ENCODE peak calls at places on chromosomes 7 and 10, in four cellular contexts. One of them, this sample, is unnamed.
A peak's percentile ranks its signal among the peaks of the same experiment; 100 is the strongest.

GRCh38 chr10:99685232-99686041 is 26.1 kb downstream of the ENTPD7 start:
- DNase-seq in fibroblast of mammary gland: no peak
- DNase-seq in foreskin fibroblast: no peak
- DNase-seq in breast epithelium: no peak
- DNase-seq in this sample: peak; percentile 45

GRCh38 chr7:7996568-7996967 is 28.0 kb downstream of the GLCCI1 start:
- DNase-seq in fibroblast of mammary gland: peak; percentile 59
- DNase-seq in foreskin fibroblast: peak; percentile 34
- DNase-seq in breast epithelium: no peak
- DNase-seq in this sample: peak; percentile 63

GRCh38 chr10:68812420-68812819 is 14.9 kb upstream of the STOX1 start:
- DNase-seq in fibroblast of mammary gland: no peak
- DNase-seq in foreskin fibroblast: no peak
- DNase-seq in breast epithelium: no peak
- DNase-seq in this sample: no peak

GRCh38 chr10:79148452-79149344 is 79.9 kb downstream of the ZMIZ1 start:
- DNase-seq in fibroblast of mammary gland: peak; percentile 76
- DNase-seq in foreskin fibroblast: peak; percentile 81
- DNase-seq in breast epithelium: no peak
- DNase-seq in this sample: no peak

GRCh38 chr7:70696139-70696782 is 435.7 kb upstream of the GALNT17 start:
- DNase-seq in fibroblast of mammary gland: peak; percentile 61
- DNase-seq in foreskin fibroblast: no peak
- DNase-seq in breast epithelium: no peak
- DNase-seq in this sample: peak; percentile 60

GRCh38 chr7:120089968-120090367 is 183.0 kb upstream of the KCND2 start:
- DNase-seq in fibroblast of mammary gland: peak; percentile 42
- DNase-seq in foreskin fibroblast: peak; percentile 5
- DNase-seq in breast epithelium: no peak
- DNase-seq in this sample: peak; percentile 31

GRCh38 chr7:9029671-9030070 is 596.3 kb downstream of the NXPH1 start:
- DNase-seq in fibroblast of mammary gland: no peak
- DNase-seq in foreskin fibroblast: no peak
- DNase-seq in breast epithelium: no peak
- DNase-seq in this sample: no peak

GRCh38 chr7:55521543-55522267 is 50.6 kb downstream of the VOPP1 start:
- DNase-seq in fibroblast of mammary gland: no peak
- DNase-seq in foreskin fibroblast: no peak
- DNase-seq in breast epithelium: no peak
- DNase-seq in this sample: no peak

GRCh38 chr7:156942708-156943090 is 6.8 kb upstream of the NOM1 start:
- DNase-seq in fibroblast of mammary gland: no peak
- DNase-seq in foreskin fibroblast: peak; percentile 13
- DNase-seq in breast epithelium: no peak
- DNase-seq in this sample: no peak

DNA sequence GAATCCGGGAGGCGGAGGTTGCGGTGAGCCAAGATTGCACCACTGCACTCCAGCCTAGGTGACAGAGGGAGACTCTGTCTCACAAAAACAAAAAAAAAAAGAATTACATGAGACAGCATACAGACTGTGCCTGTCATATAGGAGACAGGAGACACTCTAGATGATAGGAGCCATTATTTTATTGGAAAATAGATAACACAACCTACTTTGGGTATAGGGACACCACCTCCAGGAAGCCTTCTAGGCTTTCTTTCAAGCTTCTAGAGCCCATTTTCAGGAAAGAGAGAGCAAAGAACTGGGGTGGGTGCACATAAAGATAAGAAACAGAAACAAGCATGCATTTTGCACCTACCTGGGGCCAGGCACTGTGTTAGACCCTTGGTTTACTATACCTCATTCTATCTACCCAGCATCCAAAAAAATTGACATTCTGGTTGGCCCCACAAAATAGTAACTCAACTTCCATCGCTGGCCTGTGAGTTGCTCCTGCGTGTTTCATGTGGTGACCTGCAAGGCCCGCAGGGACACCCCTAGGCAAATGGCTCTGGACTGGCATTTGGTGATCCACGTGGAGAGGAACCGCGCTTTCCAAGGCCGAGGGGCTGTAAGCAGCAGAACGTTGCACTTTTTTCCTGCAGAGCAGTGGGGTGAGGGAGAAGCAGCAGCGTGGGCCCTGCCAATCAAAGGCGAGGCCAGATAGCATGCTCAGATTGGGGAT is 57.1 kb upstream of the CACUL1 start:
- DNase-seq in fibroblast of mammary gland: no peak
- DNase-seq in foreskin fibroblast: no peak
- DNase-seq in breast epithelium: no peak
- DNase-seq in this sample: no peak
- H3K4me3 ChIP-seq in fibroblast of mammary gland: no peak overlapping the region
- H3K4me3 ChIP-seq in foreskin fibroblast: no peak overlapping the region
- H3K4me3 ChIP-seq in breast epithelium: no peak overlapping the region
- H3K4me3 ChIP-seq in this sample: no peak overlapping the region

GRCh38 chr7:52917982-52918578 is 117.4 kb upstream of the POM121L12 start:
- DNase-seq in fibroblast of mammary gland: no peak
- DNase-seq in foreskin fibroblast: no peak
- DNase-seq in breast epithelium: no peak
- DNase-seq in this sample: no peak
- TF ChIP-seq CTCF in fibroblast of mammary gland: no peak
- TF ChIP-seq CTCF in foreskin fibroblast: no peak
- TF ChIP-seq CTCF in breast epithelium: no peak
- TF ChIP-seq CTCF in this sample: peak; percentile 6

GRCh38 chr7:80604436-80604835 is 34.0 kb upstream of the CD36 start:
- DNase-seq in fibroblast of mammary gland: no peak
- DNase-seq in foreskin fibroblast: no peak
- DNase-seq in breast epithelium: no peak
- DNase-seq in this sample: no peak

GRCh38 chr7:80608292-80608691 is 30.1 kb upstream of the CD36 start:
- DNase-seq in fibroblast of mammary gland: no peak
- DNase-seq in foreskin fibroblast: no peak
- DNase-seq in breast epithelium: no peak
- DNase-seq in this sample: no peak

GRCh38 chr7:80602007-80602406 is 36.4 kb upstream of the CD36 start:
- DNase-seq in fibroblast of mammary gland: no peak
- DNase-seq in foreskin fibroblast: no peak
- DNase-seq in breast epithelium: no peak
- DNase-seq in this sample: no peak

GRCh38 chr7:80600046-80600445 is 38.4 kb upstream of the CD36 start:
- DNase-seq in fibroblast of mammary gland: no peak
- DNase-seq in foreskin fibroblast: no peak
- DNase-seq in breast epithelium: no peak
- DNase-seq in this sample: no peak

GRCh38 chr7:80603940-80604339 is 34.5 kb upstream of the CD36 start:
- DNase-seq in fibroblast of mammary gland: no peak
- DNase-seq in foreskin fibroblast: no peak
- DNase-seq in breast epithelium: no peak
- DNase-seq in this sample: no peak
- H3K4me3 ChIP-seq in fibroblast of mammary gland: no peak overlapping the region
- H3K4me3 ChIP-seq in foreskin fibroblast: no peak overlapping the region
- H3K4me3 ChIP-seq in breast epithelium: no peak overlapping the region
- H3K4me3 ChIP-seq in this sample: no peak overlapping the region

GRCh38 chr7:158353606-158354570 is 233.7 kb downstream of the PTPRN2 start:
- DNase-seq in fibroblast of mammary gland: peak; percentile 7
- DNase-seq in foreskin fibroblast: peak; percentile 5
- DNase-seq in breast epithelium: peak; percentile 22
- DNase-seq in this sample: no peak

GRCh38 chr7:158350166-158350900 is 237.3 kb downstream of the PTPRN2 start:
- DNase-seq in fibroblast of mammary gland: no peak
- DNase-seq in foreskin fibroblast: no peak
- DNase-seq in breast epithelium: peak; percentile 24
- DNase-seq in this sample: no peak

GRCh38 chr7:158351481-158351880 is 236.1 kb downstream of the PTPRN2 start:
- DNase-seq in fibroblast of mammary gland: no peak
- DNase-seq in foreskin fibroblast: no peak
- DNase-seq in breast epithelium: peak; percentile 33
- DNase-seq in this sample: no peak

GRCh38 chr7:158348446-158348845 is 239.2 kb downstream of the PTPRN2 start:
- DNase-seq in fibroblast of mammary gland: no peak
- DNase-seq in foreskin fibroblast: no peak
- DNase-seq in breast epithelium: no peak
- DNase-seq in this sample: no peak

GRCh38 chr7:158351051-158351450 is 236.6 kb downstream of the PTPRN2 start:
- DNase-seq in fibroblast of mammary gland: no peak
- DNase-seq in foreskin fibroblast: no peak
- DNase-seq in breast epithelium: peak; percentile 43
- DNase-seq in this sample: no peak
- TF ChIP-seq CTCF in fibroblast of mammary gland: no peak
- TF ChIP-seq CTCF in foreskin fibroblast: no peak
- TF ChIP-seq CTCF in breast epithelium: no peak
- TF ChIP-seq CTCF in this sample: no peak

GRCh38 chr10:58086144-58086762 is 181.4 kb downstream of the IPMK start:
- DNase-seq in fibroblast of mammary gland: no peak
- DNase-seq in foreskin fibroblast: no peak
- DNase-seq in breast epithelium: no peak
- DNase-seq in this sample: no peak

GRCh38 chr10:58086763-58087150 is 180.9 kb downstream of the IPMK start:
- DNase-seq in fibroblast of mammary gland: no peak
- DNase-seq in foreskin fibroblast: no peak
- DNase-seq in breast epithelium: no peak
- DNase-seq in this sample: no peak

GRCh38 chr10:58082248-58082647 is 185.4 kb downstream of the IPMK start:
- DNase-seq in fibroblast of mammary gland: no peak
- DNase-seq in foreskin fibroblast: no peak
- DNase-seq in breast epithelium: no peak
- DNase-seq in this sample: no peak

GRCh38 chr10:58081353-58081752 is 186.3 kb downstream of the IPMK start:
- DNase-seq in fibroblast of mammary gland: no peak
- DNase-seq in foreskin fibroblast: no peak
- DNase-seq in breast epithelium: no peak
- DNase-seq in this sample: no peak
- H3K4me3 ChIP-seq in fibroblast of mammary gland: no peak overlapping the region
- H3K4me3 ChIP-seq in foreskin fibroblast: no peak overlapping the region
- H3K4me3 ChIP-seq in breast epithelium: no peak overlapping the region
- H3K4me3 ChIP-seq in this sample: no peak overlapping the region

DNA sequence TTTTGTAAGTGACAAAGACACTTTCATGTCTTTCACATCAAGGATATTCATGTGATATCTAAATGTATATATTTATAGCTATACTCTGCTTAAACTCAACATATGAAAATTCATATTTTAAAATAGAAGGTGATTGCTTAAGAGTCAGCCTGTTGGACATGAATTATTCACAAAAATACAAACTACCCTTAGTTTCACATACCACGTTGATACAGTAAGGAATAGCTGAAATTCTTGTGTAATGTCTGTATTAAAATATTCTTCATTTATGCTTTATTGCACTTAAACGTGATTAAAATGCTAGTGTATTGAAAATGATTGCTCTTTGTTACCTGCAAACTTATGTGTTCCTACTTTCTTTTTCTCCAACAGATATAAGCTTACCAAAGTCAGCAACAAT is 133.9 kb downstream of the WNT2 start:
- DNase-seq in fibroblast of mammary gland: no peak
- DNase-seq in foreskin fibroblast: peak; percentile 8
- DNase-seq in breast epithelium: no peak
- DNase-seq in this sample: no peak
- TF ChIP-seq CTCF in fibroblast of mammary gland: no peak
- TF ChIP-seq CTCF in foreskin fibroblast: no peak
- TF ChIP-seq CTCF in breast epithelium: no peak
- TF ChIP-seq CTCF in this sample: no peak

GRCh38 chr10:33005322-33006282 is 47.6 kb upstream of the ITGB1 start:
- DNase-seq in fibroblast of mammary gland: peak; percentile 99
- DNase-seq in foreskin fibroblast: peak; percentile 98
- DNase-seq in breast epithelium: peak; percentile 80
- DNase-seq in this sample: peak; percentile 44

GRCh38 chr10:33008499-33009243 is 50.6 kb upstream of the ITGB1 start:
- DNase-seq in fibroblast of mammary gland: peak; percentile 87
- DNase-seq in foreskin fibroblast: peak; percentile 90
- DNase-seq in breast epithelium: no peak
- DNase-seq in this sample: peak; percentile 79

GRCh38 chr10:33009244-33010131 is 51.5 kb upstream of the ITGB1 start:
- DNase-seq in fibroblast of mammary gland: no peak
- DNase-seq in foreskin fibroblast: no peak
- DNase-seq in breast epithelium: no peak
- DNase-seq in this sample: no peak

GRCh38 chr10:33010132-33011037 is 52.4 kb upstream of the ITGB1 start:
- DNase-seq in fibroblast of mammary gland: peak; percentile 75
- DNase-seq in foreskin fibroblast: peak; percentile 84
- DNase-seq in breast epithelium: no peak
- DNase-seq in this sample: no peak

DNA sequence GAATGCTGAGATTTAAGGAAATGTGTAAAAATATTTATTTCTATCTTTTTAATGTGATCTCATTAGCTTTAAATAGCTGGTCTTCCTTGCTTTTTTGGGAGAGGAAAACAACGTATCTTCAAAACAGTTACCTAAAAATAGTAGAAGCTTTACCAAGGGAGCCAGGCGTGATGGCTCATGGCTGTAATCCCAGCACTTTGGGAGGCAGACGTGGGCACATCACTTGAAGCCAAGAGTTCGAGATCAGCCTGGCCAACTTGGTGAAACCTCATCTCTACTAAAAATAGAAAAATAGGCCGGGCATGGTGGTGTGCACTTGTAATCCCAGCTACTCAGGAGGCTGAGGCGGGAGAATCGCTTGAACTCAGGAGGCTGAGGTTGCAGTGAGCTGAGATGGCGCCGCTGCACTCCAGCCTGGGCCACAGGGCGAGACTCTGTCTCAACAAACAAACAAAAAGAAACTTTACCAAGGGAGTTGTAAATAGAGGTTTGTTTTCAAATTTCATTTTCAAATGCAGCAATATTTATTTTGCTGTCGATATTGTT is 48.4 kb upstream of the ITGB1 start:
- DNase-seq in fibroblast of mammary gland: no peak
- DNase-seq in foreskin fibroblast: no peak
- DNase-seq in breast epithelium: no peak
- DNase-seq in this sample: no peak
- H3K4me3 ChIP-seq in fibroblast of mammary gland: no peak overlapping the region
- H3K4me3 ChIP-seq in foreskin fibroblast: no peak overlapping the region
- H3K4me3 ChIP-seq in breast epithelium: no peak overlapping the region
- H3K4me3 ChIP-seq in this sample: no peak overlapping the region

DNA sequence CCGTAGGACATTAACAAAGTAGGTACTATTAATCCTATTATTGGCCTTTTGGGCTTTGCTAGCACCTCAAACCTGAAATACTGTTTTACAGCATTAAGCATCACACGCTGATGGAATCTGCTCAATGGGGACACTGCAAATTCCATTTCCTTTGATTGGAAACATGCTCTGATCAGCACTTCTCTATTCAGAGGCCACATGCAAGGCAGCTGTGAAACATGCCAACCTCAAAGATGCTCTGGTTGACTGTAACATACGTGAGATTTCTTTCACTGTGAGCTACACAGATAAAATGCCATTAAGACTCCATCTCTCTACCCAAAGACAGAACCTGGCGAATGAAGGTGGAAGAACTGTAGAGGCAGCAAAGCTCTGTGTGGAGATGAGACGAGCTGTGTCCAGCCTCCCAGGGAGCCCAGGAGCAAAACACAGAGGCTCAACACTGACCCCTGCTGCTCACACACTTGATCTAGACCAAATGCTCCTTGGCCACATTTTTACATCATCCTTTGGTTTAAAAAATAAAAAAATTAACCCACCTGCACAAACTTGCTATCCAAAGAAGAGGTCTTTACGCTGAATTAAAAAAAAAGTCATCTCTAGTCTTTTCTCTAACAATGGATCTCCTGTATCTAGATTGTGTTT is 8.0 kb downstream of the RSU1 start:
- DNase-seq in fibroblast of mammary gland: peak; percentile 53
- DNase-seq in foreskin fibroblast: peak; percentile 54
- DNase-seq in breast epithelium: no peak
- DNase-seq in this sample: peak; percentile 69
- TF ChIP-seq CTCF in fibroblast of mammary gland: peak; percentile 65
- TF ChIP-seq CTCF in foreskin fibroblast: peak; percentile 53
- TF ChIP-seq CTCF in breast epithelium: peak; percentile 30
- TF ChIP-seq CTCF in this sample: peak; percentile 65

This sample was measured in GM12865.